ENCODE peak calls at places on chromosomes 11 and 22, in eight cellular contexts. F is tibial nerve; X is NAMALWA; J is fibroblast of mammary gland; K is lung; I is left colon; Q is lower lobe of right lung; T is CD8-positive, alpha-beta memory T cell. M is an unnamed sample.

GRCh38 chr22:45865561-45866397 is 111.2 kb downstream of the WNT7B start:
- DNase-seq in Q (peak), X (no peak), K (no peak), J (no peak), I (no peak), T (no peak), F (no peak), M (no peak)

GRCh38 chr22:46511391-46512370 is 25.7 kb downstream of the CELSR1 start:
- DNase-seq in T (no peak), K (no peak), F (no peak), Q (no peak), J (peak), X (no peak), I (no peak), M (no peak)

GRCh38 chr11:77474509-77475070 is 696 bp upstream of the PAK1 start:
- DNase-seq in J (no peak), T (no peak), I (no peak), K (no peak), F (no peak), Q (no peak), X (no peak), M (no peak)

GRCh38 chr11:79047980-79048379 is 392.9 kb downstream of the TENM4 start:
- DNase-seq in Q (no peak), F (no peak), I (no peak), X (no peak), K (no peak), T (no peak), J (no peak), M (no peak)

GRCh38 chr11:46121328-46121723 is at the start of gene PHF21A:
- DNase-seq in Q (peak), T (peak), F (peak), J (peak), K (peak), I (peak), X (peak), M (peak)

GRCh38 chr11:68998390-68998911 is 14.6 kb downstream of the MRGPRF start:
- DNase-seq in X (peak), T (no peak), I (peak), K (no peak), Q (peak), J (no peak), F (peak), M (no peak)

GRCh38 chr11:122202161-122202950 is 86.3 kb upstream of the BLID start:
- DNase-seq in T (no peak), I (no peak), J (peak), K (no peak), X (no peak), F (peak), Q (no peak), M (no peak)

GRCh38 chr11:30566482-30566881 is 19.7 kb downstream of the MPPED2 start:
- DNase-seq in X (no peak), I (no peak), Q (no peak), T (no peak), K (no peak), J (no peak), F (no peak), M (no peak)

GRCh38 chr11:116618461-116618860 is 154.3 kb downstream of the BUD13 start:
- DNase-seq in K (no peak), J (no peak), X (no peak), F (no peak), I (no peak), T (no peak), Q (no peak), M (peak)

GRCh38 chr11:27012254-27012921 is 18.5 kb downstream of the FIBIN start:
- DNase-seq in I (peak), X (no peak), F (no peak), K (no peak), Q (no peak), J (peak), T (no peak), M (no peak)

GRCh38 chr11:1682225-1682901 is 14.6 kb upstream of the KRTAP5-6 start:
- DNase-seq in T (no peak), X (no peak), K (no peak), Q (peak), J (no peak), F (no peak), I (no peak), M (no peak)

GRCh38 chr11:11463397-11463796 is 110.3 kb upstream of the CSNK2A3 start:
- DNase-seq in X (peak), Q (no peak), J (no peak), I (no peak), F (no peak), T (no peak), K (no peak), M (no peak)

GRCh38 chr22:50139843-50140415 is 30.6 kb upstream of the PANX2 start:
- DNase-seq in K (no peak), J (no peak), T (no peak), F (no peak), X (peak), Q (no peak), I (no peak), M (no peak)

GRCh38 chr22:24994070-24994763 is 41.7 kb downstream of the KIAA1671 start:
- DNase-seq in I (peak), X (no peak), J (peak), Q (no peak), K (no peak), F (no peak), T (no peak), M (no peak)

GRCh38 chr22:49027122-49027670 is 800.5 kb downstream of the BRD1 start:
- DNase-seq in F (no peak), I (no peak), J (no peak), K (no peak), X (no peak), Q (peak), T (peak), M (no peak)

GRCh38 chr11:34105957-34106504 is 602 bp downstream of the NAT10 start:
- DNase-seq in K (no peak), F (no peak), J (peak), X (no peak), I (no peak), T (no peak), Q (no peak), M (no peak)

GRCh38 chr11:78256962-78257361 is 68.2 kb downstream of the USP35 start:
- DNase-seq in F (peak), X (no peak), I (peak), T (no peak), Q (peak), K (peak), J (peak), M (peak)

GRCh38 chr11:80443177-80443576 is 1002.3 kb upstream of the TENM4 start:
- DNase-seq in Q (no peak), I (no peak), T (no peak), F (no peak), J (no peak), K (no peak), X (no peak), M (no peak)

GRCh38 chr11:35540526-35540925 is 15.1 kb upstream of the PAMR1 start:
- DNase-seq in F (no peak), X (no peak), K (no peak), T (no peak), I (no peak), J (peak), Q (no peak), M (no peak)

GRCh38 chr22:24521791-24522245 is 26.7 kb downstream of the UPB1 start:
- DNase-seq in F (no peak), I (peak), J (peak), T (no peak), K (peak), Q (peak), X (peak), M (no peak)

GRCh38 chr11:118918686-118919280 is 6.9 kb downstream of the BCL9L start:
- DNase-seq in F (no peak), I (peak), K (no peak), Q (no peak), J (peak), T (peak), X (no peak), M (no peak)

GRCh38 chr11:2886191-2886894 is 768 bp upstream of the CDKN1C start:
- DNase-seq in T (no peak), Q (peak), K (no peak), I (peak), F (peak), J (peak), X (no peak), M (no peak)

GRCh38 chr11:91947215-91947614 is 277.4 kb upstream of the FAT3 start:
- DNase-seq in I (no peak), K (no peak), F (no peak), X (no peak), Q (no peak), J (peak), T (no peak), M (peak)

GRCh38 chr11:104033561-104033960 is 2.9 kb upstream of the DDI1 start:
- DNase-seq in X (no peak), F (no peak), I (no peak), K (no peak), J (peak), T (no peak), Q (no peak), M (no peak)

GRCh38 chr11:5620606-5621521 is 3.9 kb upstream of the TRIM34 start:
- DNase-seq in X (no peak), F (no peak), T (no peak), I (peak), Q (no peak), J (peak), K (peak), M (no peak)

GRCh38 chr11:82146789-82147188 is 586.9 kb downstream of the FAM181B start:
- DNase-seq in I (no peak), F (no peak), J (no peak), T (no peak), Q (no peak), X (no peak), K (no peak), M (no peak)

GRCh38 chr22:25658641-25659040 is 83.3 kb upstream of the MYO18B start:
- DNase-seq in K (no peak), I (no peak), F (no peak), T (no peak), X (no peak), J (peak), Q (no peak), M (no peak)

GRCh38 chr11:11979487-11980117 is 28.8 kb downstream of the DKK3 start:
- DNase-seq in T (no peak), F (no peak), I (no peak), J (peak), X (no peak), Q (no peak), K (no peak), M (no peak)